ENCODE peak calls at places on chromosomes 5 and 9, in four cellular contexts. R is IMR-90, W is H1, E is H9. J is an unnamed sample.

GRCh38 chr5:11590475-11590874 is 313.8 kb downstream of the CTNND2 start:
- DNase-seq in R (no peak), E (no peak), W (no peak), J (no peak)

GRCh38 chr9:127538849-127539258 is 73.2 kb upstream of the STXBP1 start:
- DNase-seq in R (peak), W (no peak), E (no peak), J (no peak)

GRCh38 chr9:127446720-127447415 is 4.3 kb downstream of the RPL12 start:
- DNase-seq in W (no peak), R (no peak), E (no peak), J (no peak)

GRCh38 chr5:96687080-96687479 is 24.9 kb downstream of the CAST start:
- DNase-seq in R (no peak), E (no peak), W (no peak), J (no peak)

GRCh38 chr9:35882996-35883395 is 12.8 kb upstream of the OR13J1 start:
- DNase-seq in R (peak), E (no peak), W (no peak), J (no peak)

GRCh38 chr5:76690704-76691469 is 25.0 kb upstream of the F2R start:
- DNase-seq in E (no peak), R (peak), W (no peak), J (no peak)

GRCh38 chr5:110255194-110255593 is 471.3 kb downstream of the TMEM232 start:
- DNase-seq in W (no peak), E (no peak), R (no peak), J (peak)

GRCh38 chr9:94623253-94623652 is 16.1 kb downstream of the FBP1 start:
- DNase-seq in R (no peak), E (peak), W (no peak), J (peak)

GRCh38 chr5:111232311-111233049 is 8.3 kb downstream of the CAMK4 start:
- DNase-seq in E (no peak), R (no peak), W (no peak), J (no peak)

GRCh38 chr9:138112791-138113600 is 235.4 kb downstream of the CACNA1B start:
- DNase-seq in E (peak), W (no peak), R (no peak), J (no peak)

GRCh38 chr9:80147866-80148265 is 576.1 kb downstream of the TLE4 start:
- DNase-seq in R (no peak), E (no peak), W (no peak), J (no peak)

GRCh38 chr5:95484421-95484820 is 70.4 kb downstream of the SKIC3 start:
- DNase-seq in W (no peak), R (no peak), E (no peak), J (no peak)

GRCh38 chr9:125156551-125156950 is 13.2 kb upstream of the SCAI start:
- DNase-seq in E (no peak), W (no peak), R (no peak), J (no peak)

GRCh38 chr5:124742983-124743533 is 3.4 kb downstream of the ZNF608 start:
- DNase-seq in W (no peak), E (no peak), R (peak), J (peak)

GRCh38 chr9:137255448-137256114 is 454 bp downstream of the NELFB start:
- DNase-seq in R (no peak), W (no peak), E (peak), J (peak)

GRCh38 chr5:22835630-22836029 is 17.5 kb downstream of the CDH12 start:
- DNase-seq in W (no peak), R (no peak), E (no peak), J (no peak)

GRCh38 chr9:87613265-87614111 is 112.4 kb upstream of the CTSL start:
- DNase-seq in R (no peak), W (no peak), E (no peak), J (no peak)

GRCh38 chr5:175223336-175223735 is 220.6 kb downstream of the DRD1 start:
- DNase-seq in E (no peak), R (no peak), W (no peak), J (no peak)

GRCh38 chr5:55982957-55983381 is 11.8 kb downstream of the IL6ST start:
- DNase-seq in R (no peak), W (no peak), E (no peak), J (peak)

GRCh38 chr5:132497488-132497997 is 7.0 kb upstream of the IRF1 start:
- DNase-seq in W (no peak), E (peak), R (peak), J (peak)

GRCh38 chr9:34607331-34607730 is 4.6 kb downstream of the RPP25L start:
- DNase-seq in E (no peak), W (no peak), R (no peak), J (no peak)
- H4K5ac ChIP-seq in E (no peak), W (no peak), R (no peak), J (no peak)

DNA sequence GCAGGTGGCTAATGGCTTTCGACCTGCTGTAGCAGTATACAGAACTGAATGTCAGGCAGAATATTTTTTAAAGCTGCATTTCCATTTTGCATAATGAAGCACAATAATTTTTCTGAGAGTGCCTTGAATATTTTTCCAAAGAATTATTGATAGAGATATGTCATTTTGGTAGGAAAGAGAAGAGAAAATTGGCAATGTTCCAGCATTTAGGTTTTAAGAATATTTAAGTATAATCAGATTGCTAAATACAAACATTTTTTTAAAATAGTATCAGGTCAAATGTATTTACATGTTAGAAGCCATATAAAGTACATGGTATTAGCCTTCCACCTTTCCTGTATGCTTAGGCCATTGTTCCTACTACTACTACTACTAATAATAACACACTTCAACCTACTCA is 42.4 kb downstream of the PAM start:
- DNase-seq in E (no peak), W (no peak), R (no peak), J (no peak)
- H4K5ac ChIP-seq in E (no peak), W (no peak), R (no peak), J (no peak)

GRCh38 chr5:5159282-5160108 is 19.4 kb downstream of the ADAMTS16 start:
- DNase-seq in R (no peak), E (no peak), W (no peak), J (no peak)
- H4K5ac ChIP-seq in R (no peak), E (no peak), W (no peak), J (no peak)

DNA sequence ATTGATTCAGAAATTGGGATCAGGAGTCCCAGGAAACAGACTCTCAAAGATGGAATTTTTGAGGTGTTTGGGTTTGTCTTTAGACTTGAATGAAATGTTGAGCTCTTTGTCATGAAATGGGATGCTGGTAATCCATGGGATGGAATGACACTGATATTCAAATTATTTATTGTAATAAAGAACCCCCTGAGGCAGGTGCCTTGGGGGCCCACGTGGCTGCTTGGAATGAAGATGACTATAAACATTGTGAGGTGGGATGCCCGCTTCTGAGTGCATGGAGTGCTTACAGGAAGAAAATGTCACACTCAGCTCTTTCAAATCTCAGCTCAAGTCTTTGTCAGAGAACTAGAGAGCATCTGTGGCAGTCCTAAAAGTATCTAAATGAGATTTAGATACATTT is 9.6 kb upstream of the C1QTNF2 start:
- DNase-seq in R (no peak), W (no peak), E (no peak), J (no peak)
- H4K5ac ChIP-seq in R (no peak), W (no peak), E (no peak), J (no peak)

GRCh38 chr5:29524197-29524596 is 1669.3 kb upstream of the CDH6 start:
- DNase-seq in R (no peak), E (no peak), W (no peak), J (no peak)
- H4K5ac ChIP-seq in R (no peak), E (no peak), W (peak), J (no peak)

J was measured in mesendoderm.